ENCODE peak calls at places on chromosomes 4 and X, in four cellular contexts. P, G, T and R are unnamed samples.

GRCh38 chrX:15465896-15466651 is 27.1 kb downstream of the PIR start:
- DNase-seq in T (peak; percentile 60), G (peak; percentile 14), P (no peak), R (no peak)

GRCh38 chrX:17007134-17007768 is 60.8 kb downstream of the REPS2 start:
- DNase-seq in P (peak; percentile 4), G (peak; percentile 30), T (peak; percentile 15), R (no peak)

GRCh38 chr4:129278868-129279267 is 182.9 kb downstream of the C4orf33 start:
- DNase-seq in T (no peak), G (no peak), P (no peak), R (no peak)

GRCh38 chr4:56958111-56958517 is 19.3 kb downstream of the NOA1 start:
- DNase-seq in G (peak; percentile 48), T (no peak), P (no peak), R (no peak)

GRCh38 chrX:29545878-29546277 is 669.5 kb upstream of the MAGEB2 start:
- DNase-seq in T (no peak), P (no peak), G (no peak), R (no peak)

GRCh38 chr4:166941629-166942028 is 292.7 kb downstream of the SPOCK3 start:
- DNase-seq in T (no peak), P (no peak), G (no peak), R (peak; percentile 7)

GRCh38 chr4:8278421-8279287 is 9.1 kb downstream of the HTRA3 start:
- DNase-seq in P (no peak), G (no peak), T (no peak), R (no peak)

GRCh38 chr4:38332699-38333098 is 331.3 kb upstream of the KLF3 start:
- DNase-seq in P (no peak), G (no peak), T (no peak), R (no peak)

GRCh38 chr4:146192060-146192459 is 16.5 kb downstream of the LSM6 start:
- DNase-seq in T (no peak), G (no peak), P (peak; percentile 14), R (no peak)

GRCh38 chr4:99404595-99405287 is 30.4 kb downstream of the ADH7 start:
- DNase-seq in G (no peak), T (no peak), P (no peak), R (peak; percentile 87)
- TF ChIP-seq NR2C2 in G (no peak), T (no peak), P (no peak), R (no peak)

DNA sequence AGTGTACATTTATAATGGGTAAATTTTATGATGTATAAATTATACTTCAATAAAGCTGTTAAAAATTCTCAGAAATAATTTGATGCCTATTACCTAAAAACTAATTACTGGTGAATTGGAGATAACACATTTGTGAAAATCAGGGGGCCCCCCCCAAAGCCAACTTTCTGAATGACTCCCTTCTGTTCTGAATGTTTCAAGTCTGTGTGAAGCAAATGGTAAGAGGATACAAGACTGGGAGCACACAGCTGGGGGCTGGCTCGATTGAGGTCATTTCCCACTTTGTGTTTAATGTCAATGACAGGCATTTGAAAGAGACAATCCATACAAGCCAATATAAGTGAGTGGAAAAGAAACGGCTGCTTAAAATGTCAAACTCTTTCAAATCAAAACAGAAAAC is 155.8 kb downstream of the SH2D1A start:
- DNase-seq in P (no peak), G (no peak), T (no peak), R (no peak)
- TF ChIP-seq NR2C2 in P (no peak), G (no peak), T (no peak), R (no peak)

DNA sequence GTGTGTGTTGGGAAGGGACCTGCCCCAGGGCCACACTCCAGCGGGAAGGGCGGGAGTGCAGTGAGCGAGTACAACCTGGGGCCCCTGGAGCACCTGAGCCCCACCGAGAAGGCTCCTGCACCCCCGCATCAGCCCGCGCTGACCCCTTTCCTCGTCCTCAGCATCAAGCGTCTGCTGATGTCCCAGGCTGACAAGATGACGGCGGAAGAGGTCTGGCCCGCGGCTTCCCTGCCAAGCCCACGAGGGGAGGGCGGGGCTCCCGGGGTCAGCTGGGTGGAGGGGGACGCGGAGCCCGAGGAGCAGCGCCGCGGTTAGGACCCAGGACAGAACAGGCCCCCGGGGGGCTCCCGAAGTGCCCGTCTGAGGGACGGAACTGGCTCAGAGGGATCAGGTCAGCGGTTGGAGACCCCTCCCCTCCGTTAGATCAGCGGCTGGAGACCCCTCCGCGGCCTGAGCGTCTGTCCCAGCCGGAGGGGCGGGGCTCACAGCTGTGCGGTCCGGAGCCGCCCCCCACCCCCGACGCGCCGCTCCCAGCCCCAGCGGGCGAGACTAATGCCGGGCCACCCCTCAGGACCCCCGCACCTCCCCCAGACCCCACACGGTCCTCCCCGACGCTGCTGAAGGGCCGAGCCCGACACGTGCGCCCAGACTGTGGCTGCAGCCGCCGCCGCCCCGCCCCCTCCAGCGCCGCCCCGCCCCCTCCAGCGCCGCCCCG is 6.7 kb downstream of the MYL5 start:
- DNase-seq in G (peak; percentile 87), P (no peak), T (peak; percentile 62), R (no peak)
- TF ChIP-seq NR2C2 in G (no peak), P (no peak), T (no peak), R (no peak)

GRCh38 chr4:149911995-149912394 is 96.4 kb upstream of the IQCM start:
- DNase-seq in P (no peak), T (no peak), G (no peak), R (no peak)
- TF ChIP-seq NR2C2 in P (no peak), T (no peak), G (no peak), R (no peak)

GRCh38 chr4:75705198-75705712 is 19.1 kb upstream of the USO1 start:
- DNase-seq in P (no peak), T (peak; percentile 63), G (no peak), R (no peak)
- TF ChIP-seq NR2C2 in P (no peak), T (no peak), G (no peak), R (no peak)

DNA sequence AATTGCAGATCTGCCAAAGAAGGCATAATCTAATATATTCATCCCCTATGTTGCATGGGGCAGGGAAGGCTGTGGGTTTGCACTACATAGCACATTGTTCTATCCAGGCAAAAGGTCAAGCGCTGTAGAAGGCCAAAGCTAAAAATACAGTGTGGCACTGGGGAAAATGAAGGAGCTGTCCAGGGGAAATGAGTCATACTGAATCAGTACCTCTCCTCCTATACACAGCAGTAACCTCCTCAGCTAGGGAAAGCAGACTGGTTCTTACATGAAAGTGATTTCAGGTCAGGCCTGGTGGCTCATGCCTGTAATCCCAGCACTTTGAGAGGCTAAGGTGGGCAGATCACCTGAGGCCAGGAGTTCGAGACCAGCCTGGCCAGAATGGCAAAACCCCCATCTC is 31.0 kb upstream of the SLC25A4 start:
- DNase-seq in T (no peak), P (peak; percentile 31), G (peak; percentile 65), R (no peak)
- TF ChIP-seq NR2C2 in T (no peak), P (no peak), G (no peak), R (no peak)

GRCh38 chr4:89247951-89248350 is 59.6 kb downstream of the GPRIN3 start:
- DNase-seq in G (no peak), T (no peak), P (no peak), R (no peak)

GRCh38 chr4:89248879-89249281 is 58.7 kb downstream of the GPRIN3 start:
- DNase-seq in T (no peak), P (no peak), G (no peak), R (no peak)

GRCh38 chr4:89249313-89249712 is 58.3 kb downstream of the GPRIN3 start:
- DNase-seq in P (no peak), T (no peak), G (no peak), R (no peak)

GRCh38 chr4:89251396-89251795 is 56.2 kb downstream of the GPRIN3 start:
- DNase-seq in G (no peak), P (no peak), T (no peak), R (no peak)

DNA sequence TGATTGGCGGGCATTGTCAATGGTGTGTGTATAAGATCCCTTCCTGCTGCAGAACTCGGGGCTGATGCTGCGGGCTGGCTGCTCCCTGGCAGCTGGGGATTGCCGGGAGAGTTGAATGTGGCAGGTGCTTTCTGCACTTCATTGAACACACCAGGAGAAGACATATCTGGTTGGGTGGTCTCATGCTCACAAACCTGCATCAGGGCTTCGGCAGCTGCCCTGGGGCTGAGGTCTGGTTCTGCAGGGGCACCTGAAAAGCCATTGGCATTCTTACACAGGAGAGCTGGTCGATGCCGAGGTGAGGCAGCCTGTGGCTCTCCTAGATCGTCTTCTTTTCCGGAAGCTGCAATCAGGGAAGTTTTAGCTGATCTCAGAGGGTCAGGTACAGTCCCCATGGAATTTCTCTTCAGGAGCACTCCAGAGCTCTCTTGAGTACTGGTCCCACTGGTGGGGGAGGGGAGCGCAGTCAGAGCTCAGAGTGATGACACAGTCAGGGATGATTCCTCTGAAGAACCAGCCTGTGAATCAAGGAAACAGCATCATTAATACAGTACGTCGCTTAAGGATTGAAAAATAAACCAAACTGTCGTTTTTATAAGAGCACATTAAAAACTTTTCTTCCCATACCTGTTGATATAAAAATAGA is 57.8 kb downstream of the GPRIN3 start:
- DNase-seq in P (no peak), T (peak; percentile 19), G (no peak), R (no peak)
- TF ChIP-seq NR2C2 in P (no peak), T (no peak), G (no peak), R (no peak)

GRCh38 chr4:153781717-153782416 is 7.0 kb downstream of the SFRP2 start:
- DNase-seq in G (no peak), T (peak; percentile 38), P (no peak), R (no peak)
- TF ChIP-seq NR2C2 in G (no peak), T (no peak), P (no peak), R (no peak)

DNA sequence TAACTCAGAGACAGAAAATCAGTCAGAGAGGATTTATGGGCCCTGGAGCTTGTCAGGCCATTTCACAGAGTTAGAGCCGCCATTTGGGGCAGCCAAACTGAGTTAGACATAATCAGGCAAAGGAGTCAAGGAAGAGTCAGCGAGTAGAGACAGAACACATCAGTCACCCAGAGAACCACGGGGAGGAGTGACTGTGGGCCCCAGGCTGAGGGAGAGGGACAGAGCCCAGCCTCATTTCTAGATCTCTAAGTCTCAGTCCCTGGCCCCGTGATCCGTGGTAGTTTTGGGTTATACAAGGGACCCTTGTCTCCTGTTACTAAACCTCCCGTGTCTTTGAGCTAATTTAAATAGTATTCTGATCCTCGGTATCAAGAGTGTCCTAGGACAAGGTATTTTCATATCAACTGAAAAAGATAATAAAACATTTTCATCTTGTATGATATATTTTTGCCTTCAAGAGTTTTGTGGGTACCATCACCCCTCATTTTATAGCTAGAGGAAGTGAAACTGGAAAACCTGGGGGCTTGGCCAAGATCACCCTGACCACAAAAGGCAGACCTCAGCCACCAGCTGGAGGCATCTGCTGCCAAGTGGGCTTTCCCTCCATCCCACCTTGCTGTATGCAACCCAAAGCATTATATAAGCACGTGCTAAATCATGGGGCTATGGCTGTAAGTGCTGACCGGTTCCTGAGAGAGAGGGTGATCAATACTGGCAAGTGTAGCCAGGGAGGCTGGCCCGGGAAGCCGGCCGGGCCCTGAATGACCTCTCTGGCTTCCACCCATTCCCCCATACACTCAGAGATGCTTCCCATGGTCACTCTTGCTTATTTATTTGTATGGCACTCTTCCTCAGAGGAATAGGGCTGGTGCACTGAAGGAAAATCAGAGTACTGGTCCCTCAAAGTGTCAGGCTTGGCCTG is 204.1 kb downstream of the BCOR start:
- DNase-seq in G (no peak), P (no peak), T (no peak), R (no peak)
- TF ChIP-seq NR2C2 in G (no peak), P (no peak), T (no peak), R (no peak)